ENCODE peak calls at places on chromosome 21, in four cellular contexts. U, I, F and N are unnamed samples.

GRCh38 chr21:36208326-36209013 is 51.8 kb downstream of the DOP1B start:
- DNase-seq in F (no peak), U (no peak), I (no peak), N (no peak)

GRCh38 chr21:15517394-15517793 is 212.4 kb upstream of the USP25 start:
- DNase-seq in F (no peak), I (no peak), U (no peak), N (no peak)

GRCh38 chr21:33762798-33763572 is 120.7 kb downstream of the ITSN1 start:
- DNase-seq in F (no peak), U (no peak), I (no peak), N (peak)

GRCh38 chr21:29656504-29657227 is 283.1 kb downstream of the GRIK1 start:
- DNase-seq in F (no peak), I (no peak), U (no peak), N (peak)

GRCh38 chr21:35257413-35257812 is 208.3 kb upstream of the RUNX1 start:
- DNase-seq in I (no peak), U (no peak), F (no peak), N (peak)

GRCh38 chr21:35503646-35504045 is 454.5 kb upstream of the RUNX1 start:
- DNase-seq in I (no peak), F (no peak), U (no peak), N (no peak)

GRCh38 chr21:33478858-33479678 is 706 bp downstream of the TMEM50B start:
- DNase-seq in U (peak), F (no peak), I (peak), N (peak)

GRCh38 chr21:26818911-26819310 is 26.3 kb downstream of the ADAMTS1 start:
- DNase-seq in U (no peak), I (no peak), F (no peak), N (no peak)

GRCh38 chr21:33937931-33938339 is 22.3 kb upstream of the ATP5PO start:
- DNase-seq in U (peak), F (no peak), I (no peak), N (no peak)

GRCh38 chr21:43585924-43586411 is 73.3 kb downstream of the HSF2BP start:
- DNase-seq in F (peak), U (no peak), I (no peak), N (peak)

GRCh38 chr21:46459356-46460112 is 843 bp downstream of the DIP2A start:
- DNase-seq in F (peak), U (peak), I (no peak), N (peak)

GRCh38 chr21:25518491-25518911 is 88.8 kb downstream of the MRPL39 start:
- DNase-seq in F (no peak), U (no peak), I (no peak), N (peak)

GRCh38 chr21:35138665-35139381 is 89.7 kb upstream of the RUNX1 start:
- DNase-seq in F (no peak), I (peak), U (peak), N (peak)

GRCh38 chr21:26743524-26743923 is 101.7 kb downstream of the ADAMTS1 start:
- DNase-seq in I (no peak), F (no peak), U (no peak), N (no peak)

GRCh38 chr21:34510148-34511142 is 1.6 kb downstream of the KCNE1 start:
- DNase-seq in F (peak), I (no peak), U (peak), N (peak)

GRCh38 chr21:38766987-38767722 is 38.6 kb upstream of the ETS2 start:
- DNase-seq in F (no peak), I (peak), U (peak), N (no peak)

GRCh38 chr21:16829532-16829931 is 683.3 kb upstream of the CXADR start:
- DNase-seq in U (no peak), I (no peak), F (no peak), N (no peak)

GRCh38 chr21:37509802-37510393 is 143.3 kb downstream of the DYRK1A start:
- DNase-seq in U (no peak), I (no peak), F (no peak), N (no peak)

GRCh38 chr21:36976882-36977651 is 10.6 kb upstream of the HLCS start:
- DNase-seq in F (peak), U (peak), I (no peak), N (peak)

GRCh38 chr21:43786423-43787179 is 2.8 kb upstream of the RRP1 start:
- DNase-seq in I (no peak), F (no peak), U (no peak), N (no peak)

GRCh38 chr21:44399151-44399954 is 45.9 kb downstream of the TRPM2 start:
- DNase-seq in I (no peak), U (no peak), F (no peak), N (no peak)

GRCh38 chr21:25732091-25732760 is 2.5 kb downstream of the ATP5PF start:
- DNase-seq in F (peak), I (no peak), U (no peak), N (no peak)

GRCh38 chr21:17250651-17251294 is 262.1 kb upstream of the CXADR start:
- DNase-seq in U (no peak), I (no peak), F (peak), N (peak)

GRCh38 chr21:17829472-17829871 is 10.3 kb upstream of the C21orf91 start:
- DNase-seq in U (no peak), I (no peak), F (no peak), N (peak)

GRCh38 chr21:46171585-46171984 is 12.7 kb downstream of the SPATC1L start:
- DNase-seq in F (no peak), I (no peak), U (no peak), N (no peak)

GRCh38 chr21:41508415-41509205 is 652 bp upstream of the TMPRSS2 start:
- DNase-seq in F (no peak), I (no peak), U (no peak), N (no peak)

GRCh38 chr21:36613554-36613953 is 85.4 kb upstream of the SIM2 start:
- DNase-seq in I (no peak), U (no peak), F (no peak), N (no peak)